ENCODE peak calls at places on chromosomes 1 and 21, in six cellular contexts. One of them, this sample, is unnamed.

GRCh38 chr1:119687391-119688079 is 24.2 kb upstream of the PHGDH start:
- DNase-seq in neural progenitor cell: no peak
- DNase-seq in uterus: no peak
- DNase-seq in DND-41: no peak
- DNase-seq in transverse colon: no peak
- DNase-seq in endodermal cell: peak; percentile 68
- DNase-seq in this sample: no peak

GRCh38 chr1:44361478-44361877 is 6.4 kb upstream of the ERI3 start:
- DNase-seq in neural progenitor cell: no peak
- DNase-seq in transverse colon: no peak
- DNase-seq in endodermal cell: peak; percentile 75
- DNase-seq in DND-41: no peak
- DNase-seq in uterus: no peak
- DNase-seq in this sample: no peak

GRCh38 chr1:10697621-10698160 is 98.8 kb downstream of the CASZ1 start:
- DNase-seq in transverse colon: no peak
- DNase-seq in endodermal cell: no peak
- DNase-seq in uterus: no peak
- DNase-seq in neural progenitor cell: no peak
- DNase-seq in DND-41: no peak
- DNase-seq in this sample: no peak

GRCh38 chr1:71804140-71804539 is 478.2 kb downstream of the NEGR1 start:
- DNase-seq in uterus: no peak
- DNase-seq in neural progenitor cell: no peak
- DNase-seq in transverse colon: no peak
- DNase-seq in DND-41: no peak
- DNase-seq in endodermal cell: no peak
- DNase-seq in this sample: no peak

GRCh38 chr1:93907718-93908117 is 1.5 kb downstream of the GCLM start:
- DNase-seq in neural progenitor cell: peak; percentile 4
- DNase-seq in uterus: no peak
- DNase-seq in endodermal cell: no peak
- DNase-seq in transverse colon: no peak
- DNase-seq in DND-41: no peak
- DNase-seq in this sample: no peak

GRCh38 chr1:155981266-155982088 is 3.1 kb upstream of the ARHGEF2 start:
- DNase-seq in endodermal cell: no peak
- DNase-seq in neural progenitor cell: no peak
- DNase-seq in DND-41: peak; percentile 26
- DNase-seq in uterus: peak; percentile 64
- DNase-seq in transverse colon: peak; percentile 56
- DNase-seq in this sample: peak; percentile 61

GRCh38 chr1:236051107-236051885 is 13.6 kb downstream of the NID1 start:
- DNase-seq in transverse colon: no peak
- DNase-seq in endodermal cell: peak; percentile 65
- DNase-seq in neural progenitor cell: peak; percentile 20
- DNase-seq in uterus: no peak
- DNase-seq in DND-41: no peak
- DNase-seq in this sample: no peak

GRCh38 chr1:155522069-155522468 is 40.5 kb downstream of the ASH1L start:
- DNase-seq in DND-41: no peak
- DNase-seq in endodermal cell: no peak
- DNase-seq in uterus: no peak
- DNase-seq in neural progenitor cell: no peak
- DNase-seq in transverse colon: no peak
- DNase-seq in this sample: no peak

GRCh38 chr1:6600410-6601048 is 2.1 kb downstream of the KLHL21 start:
- DNase-seq in DND-41: no peak
- DNase-seq in endodermal cell: no peak
- DNase-seq in neural progenitor cell: peak; percentile 66
- DNase-seq in transverse colon: no peak
- DNase-seq in uterus: no peak
- DNase-seq in this sample: no peak

GRCh38 chr1:165717918-165718515 is 19.7 kb upstream of the ALDH9A1 start:
- DNase-seq in neural progenitor cell: peak; percentile 66
- DNase-seq in transverse colon: peak; percentile 60
- DNase-seq in endodermal cell: peak; percentile 86
- DNase-seq in DND-41: peak; percentile 69
- DNase-seq in uterus: peak; percentile 19
- DNase-seq in this sample: no peak

GRCh38 chr1:234102591-234102990 is 198.1 kb downstream of the SLC35F3 start:
- DNase-seq in neural progenitor cell: no peak
- DNase-seq in transverse colon: no peak
- DNase-seq in uterus: no peak
- DNase-seq in endodermal cell: no peak
- DNase-seq in DND-41: no peak
- DNase-seq in this sample: no peak

GRCh38 chr1:171296897-171297296 is 17.1 kb upstream of the FMO4 start:
- DNase-seq in transverse colon: no peak
- DNase-seq in uterus: no peak
- DNase-seq in neural progenitor cell: no peak
- DNase-seq in DND-41: no peak
- DNase-seq in endodermal cell: no peak
- DNase-seq in this sample: no peak

GRCh38 chr1:9127395-9128160 is 1.3 kb downstream of the GPR157 start:
- DNase-seq in transverse colon: no peak
- DNase-seq in neural progenitor cell: peak; percentile 26
- DNase-seq in endodermal cell: no peak
- DNase-seq in uterus: no peak
- DNase-seq in DND-41: no peak
- DNase-seq in this sample: peak; percentile 61

GRCh38 chr1:8031176-8031785 is 5.2 kb upstream of the ERRFI1 start:
- DNase-seq in endodermal cell: no peak
- DNase-seq in neural progenitor cell: peak; percentile 47
- DNase-seq in transverse colon: no peak
- DNase-seq in uterus: no peak
- DNase-seq in DND-41: no peak
- DNase-seq in this sample: no peak

GRCh38 chr1:63787875-63788274 is 14.1 kb downstream of the ROR1 start:
- DNase-seq in uterus: no peak
- DNase-seq in endodermal cell: no peak
- DNase-seq in DND-41: no peak
- DNase-seq in neural progenitor cell: peak; percentile 70
- DNase-seq in transverse colon: no peak
- DNase-seq in this sample: peak; percentile 54

GRCh38 chr1:44368471-44369151 is 13.6 kb upstream of the ERI3 start:
- DNase-seq in uterus: no peak
- DNase-seq in DND-41: no peak
- DNase-seq in endodermal cell: peak; percentile 58
- DNase-seq in transverse colon: no peak
- DNase-seq in neural progenitor cell: peak; percentile 22
- DNase-seq in this sample: no peak

GRCh38 chr1:19468397-19468956 is 16.9 kb downstream of the CAPZB start:
- DNase-seq in endodermal cell: no peak
- DNase-seq in DND-41: no peak
- DNase-seq in transverse colon: peak; percentile 93
- DNase-seq in neural progenitor cell: no peak
- DNase-seq in uterus: no peak
- DNase-seq in this sample: no peak

GRCh38 chr1:29703596-29703995 is 467.3 kb downstream of the PTPRU start:
- DNase-seq in transverse colon: no peak
- DNase-seq in uterus: no peak
- DNase-seq in DND-41: no peak
- DNase-seq in neural progenitor cell: peak; percentile 72
- DNase-seq in endodermal cell: peak; percentile 70
- DNase-seq in this sample: no peak

GRCh38 chr1:60171793-60172192 is 98.2 kb upstream of the C1orf87 start:
- DNase-seq in transverse colon: no peak
- DNase-seq in DND-41: no peak
- DNase-seq in uterus: no peak
- DNase-seq in endodermal cell: no peak
- DNase-seq in neural progenitor cell: no peak
- DNase-seq in this sample: no peak

GRCh38 chr21:46392921-46393320 is 65.8 kb upstream of the DIP2A start:
- DNase-seq in neural progenitor cell: no peak
- DNase-seq in endodermal cell: no peak
- DNase-seq in transverse colon: peak; percentile 13
- DNase-seq in uterus: peak; percentile 72
- DNase-seq in DND-41: no peak
- DNase-seq in this sample: no peak

GRCh38 chr21:46397211-46397905 is 61.3 kb upstream of the DIP2A start:
- DNase-seq in uterus: no peak
- DNase-seq in DND-41: no peak
- DNase-seq in transverse colon: no peak
- DNase-seq in neural progenitor cell: no peak
- DNase-seq in endodermal cell: no peak
- DNase-seq in this sample: no peak

GRCh38 chr21:46393941-46394818 is 64.5 kb upstream of the DIP2A start:
- DNase-seq in endodermal cell: no peak
- DNase-seq in neural progenitor cell: no peak
- DNase-seq in transverse colon: no peak
- DNase-seq in DND-41: no peak
- DNase-seq in uterus: no peak
- DNase-seq in this sample: no peak

GRCh38 chr21:46393451-46393940 is 65.2 kb upstream of the DIP2A start:
- DNase-seq in endodermal cell: no peak
- DNase-seq in uterus: peak; percentile 31
- DNase-seq in neural progenitor cell: no peak
- DNase-seq in transverse colon: no peak
- DNase-seq in DND-41: no peak
- DNase-seq in this sample: no peak

DNA sequence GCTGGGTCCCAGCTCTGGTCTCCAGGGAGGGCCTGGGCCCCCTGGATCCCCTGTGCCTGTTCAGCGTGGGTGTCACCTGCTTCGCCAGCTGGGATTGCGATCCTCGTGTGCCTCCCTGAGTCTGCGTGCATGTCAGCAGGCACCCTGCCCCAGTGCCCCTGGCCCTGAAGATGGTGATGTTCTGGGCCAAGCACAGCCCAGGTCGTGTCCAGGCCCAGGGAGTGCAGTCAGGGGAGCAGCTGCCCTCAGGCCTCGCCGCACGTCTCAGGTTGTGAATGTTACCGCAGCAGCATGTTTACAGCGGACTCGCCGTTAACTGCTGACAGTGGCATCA is 63.9 kb upstream of the DIP2A start:
- DNase-seq in transverse colon: no peak
- DNase-seq in endodermal cell: no peak
- DNase-seq in DND-41: no peak
- DNase-seq in neural progenitor cell: no peak
- DNase-seq in uterus: no peak
- DNase-seq in this sample: no peak
- H3K4me1 ChIP-seq in transverse colon: no peaks in the 10 kb centered on the region
- H3K4me1 ChIP-seq in endodermal cell: no peaks in the 10 kb centered on the region
- H3K4me1 ChIP-seq in DND-41: no peaks in the 10 kb centered on the region
- H3K4me1 ChIP-seq in neural progenitor cell: no peaks in the 10 kb centered on the region
- H3K4me1 ChIP-seq in uterus: peaks cover 6% of the 10 kb centered on the region
- H3K4me1 ChIP-seq in this sample: no peaks in the 10 kb centered on the region

GRCh38 chr21:43890042-43890441 is 25.0 kb downstream of the AGPAT3 start:
- DNase-seq in endodermal cell: peak; percentile 77
- DNase-seq in transverse colon: no peak
- DNase-seq in uterus: no peak
- DNase-seq in neural progenitor cell: peak; percentile 34
- DNase-seq in DND-41: no peak
- DNase-seq in this sample: no peak

GRCh38 chr21:43892984-43893535 is 28.0 kb downstream of the AGPAT3 start:
- DNase-seq in neural progenitor cell: no peak
- DNase-seq in uterus: no peak
- DNase-seq in endodermal cell: no peak
- DNase-seq in transverse colon: no peak
- DNase-seq in DND-41: no peak
- DNase-seq in this sample: no peak

GRCh38 chr21:43893536-43894205 is 28.6 kb downstream of the AGPAT3 start:
- DNase-seq in DND-41: no peak
- DNase-seq in transverse colon: no peak
- DNase-seq in neural progenitor cell: no peak
- DNase-seq in uterus: no peak
- DNase-seq in endodermal cell: no peak
- DNase-seq in this sample: peak; percentile 51

GRCh38 chr21:43892334-43892733 is 27.3 kb downstream of the AGPAT3 start:
- DNase-seq in uterus: no peak
- DNase-seq in endodermal cell: no peak
- DNase-seq in transverse colon: no peak
- DNase-seq in DND-41: no peak
- DNase-seq in neural progenitor cell: no peak
- DNase-seq in this sample: no peak

DNA sequence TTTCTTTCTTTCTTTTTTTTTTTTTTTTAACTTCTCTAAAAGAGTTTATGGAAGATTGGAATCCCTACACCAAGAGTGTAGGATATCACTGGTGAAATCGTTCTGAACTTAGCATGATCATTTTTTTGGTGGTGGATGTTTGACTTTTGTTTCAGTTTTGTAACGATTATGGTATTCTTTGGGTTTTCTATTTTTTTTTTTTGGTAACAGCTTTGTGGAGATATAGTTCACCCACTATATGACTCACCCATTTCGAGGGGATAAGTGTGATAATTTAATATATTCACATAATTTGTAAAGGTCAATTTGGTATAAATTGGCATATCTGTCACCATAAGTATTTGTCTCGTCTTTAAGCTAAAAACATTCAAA is 29.2 kb downstream of the AGPAT3 start:
- DNase-seq in neural progenitor cell: no peak
- DNase-seq in endodermal cell: no peak
- DNase-seq in transverse colon: no peak
- DNase-seq in uterus: no peak
- DNase-seq in DND-41: no peak
- DNase-seq in this sample: no peak
- H3K4me3 ChIP-seq in neural progenitor cell: no peak overlapping the region
- H3K4me3 ChIP-seq in endodermal cell: no peak overlapping the region
- H3K4me3 ChIP-seq in transverse colon: no peak overlapping the region
- H3K4me3 ChIP-seq in uterus: no peak overlapping the region
- H3K4me3 ChIP-seq in DND-41: no peak overlapping the region
- H3K4me3 ChIP-seq in this sample: no peak overlapping the region

DNA sequence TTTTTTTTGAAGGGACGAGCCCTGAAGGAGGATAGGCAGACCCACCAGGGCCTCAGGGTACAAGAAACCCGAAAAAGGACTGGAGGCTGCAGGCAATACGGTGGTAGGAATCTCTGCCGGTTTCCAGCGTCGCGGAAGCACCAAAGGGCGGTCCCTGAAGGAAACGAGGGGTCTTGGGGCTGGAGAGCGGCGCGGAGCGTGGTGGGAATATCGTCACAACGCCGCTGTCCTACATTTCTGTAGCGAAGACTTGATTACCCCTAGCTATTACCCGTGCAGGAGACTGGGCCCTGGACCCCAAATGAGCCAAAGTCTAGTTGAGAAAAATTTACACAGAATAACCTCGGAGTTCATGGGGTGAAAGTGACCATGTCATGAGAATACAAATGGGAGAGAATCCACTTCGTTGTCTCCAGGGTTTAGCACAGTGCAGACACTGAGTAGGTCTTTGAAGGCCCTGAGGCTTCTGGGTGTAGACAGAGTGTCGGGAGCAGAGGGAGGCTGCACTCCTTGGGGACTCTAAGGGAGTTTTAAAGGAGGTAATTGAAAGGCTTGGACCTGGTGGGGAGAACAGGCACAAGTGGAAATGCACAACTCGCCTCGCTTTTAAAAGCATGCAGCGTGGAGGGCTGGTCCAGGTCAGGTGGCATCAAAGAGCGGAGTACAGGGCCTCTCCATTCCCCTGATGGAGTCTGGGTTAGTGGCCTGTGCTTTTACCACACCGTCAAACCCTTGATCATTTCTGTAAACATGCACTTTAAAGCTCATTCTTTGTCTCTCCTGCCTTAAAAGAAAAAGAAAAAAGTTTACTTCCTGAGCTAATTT is 1.5 kb downstream of the ATP1A1 start:
- DNase-seq in neural progenitor cell: peak; percentile 60
- DNase-seq in uterus: no peak
- DNase-seq in transverse colon: peak; percentile 36
- DNase-seq in DND-41: peak; percentile 36
- DNase-seq in endodermal cell: peak; percentile 50
- DNase-seq in this sample: no peak
- H3K27ac ChIP-seq in neural progenitor cell: peak overlapping the region; percentile 95
- H3K27ac ChIP-seq in uterus: peak overlapping the region; percentile 94
- H3K27ac ChIP-seq in transverse colon: peak overlapping the region; percentile 97
- H3K27ac ChIP-seq in DND-41: peak overlapping the region; percentile 73
- H3K27ac ChIP-seq in endodermal cell: no peak overlapping the region
- H3K27ac ChIP-seq in this sample: peak overlapping the region; percentile 100

GRCh38 chr1:183817576-183818288 is 12.8 kb downstream of the RGL1 start:
- DNase-seq in uterus: no peak
- DNase-seq in endodermal cell: no peak
- DNase-seq in neural progenitor cell: no peak
- DNase-seq in DND-41: no peak
- DNase-seq in transverse colon: no peak
- DNase-seq in this sample: no peak
- H3K4me1 ChIP-seq in uterus: peaks cover 3% of the 10 kb centered on the region
- H3K4me1 ChIP-seq in endodermal cell: peaks cover 4% of the 10 kb centered on the region
- H3K4me1 ChIP-seq in neural progenitor cell: peaks cover 44% of the 10 kb centered on the region
- H3K4me1 ChIP-seq in DND-41: no peaks in the 10 kb centered on the region
- H3K4me1 ChIP-seq in transverse colon: peaks cover 48% of the 10 kb centered on the region
- H3K4me1 ChIP-seq in this sample: peaks cover 12% of the 10 kb centered on the region